ENCODE peak calls at places on chromosomes 5 and 9, in seven cellular contexts. V, H, Y, K, P, J and G are unnamed samples.

GRCh38 chr5:5021436-5021835 is 118.7 kb upstream of the ADAMTS16 start:
- DNase-seq in J (no peak), K (no peak), Y (no peak), P (no peak), H (no peak), V (no peak), G (no peak)

GRCh38 chr5:137587952-137588351 is 88.8 kb upstream of the SPOCK1 start:
- DNase-seq in H (no peak), J (no peak), P (no peak), K (no peak), Y (no peak), V (peak; percentile 47), G (no peak)

GRCh38 chr9:116387934-116388714 is 234.5 kb downstream of the PAPPA start:
- DNase-seq in V (no peak), P (no peak), J (no peak), H (no peak), Y (no peak), K (peak; percentile 24), G (no peak)

GRCh38 chr5:82336566-82337351 is 58.6 kb upstream of the RPS23 start:
- DNase-seq in K (no peak), P (no peak), J (no peak), H (no peak), V (no peak), Y (no peak), G (no peak)

GRCh38 chr5:75734913-75735789 is 17.9 kb upstream of the POC5 start:
- DNase-seq in J (no peak), V (peak; percentile 13), P (peak; percentile 46), H (no peak), K (peak; percentile 54), Y (peak; percentile 3), G (no peak)

GRCh38 chr5:154620406-154620805 is 134.8 kb upstream of the LARP1 start:
- DNase-seq in P (no peak), Y (no peak), V (no peak), H (no peak), K (no peak), J (no peak), G (no peak)

GRCh38 chr9:129289883-129290282 is 111.8 kb upstream of the IER5L start:
- DNase-seq in P (no peak), J (no peak), Y (no peak), H (no peak), V (no peak), K (no peak), G (no peak)

GRCh38 chr9:92004045-92004392 is 54.0 kb upstream of the ROR2 start:
- DNase-seq in K (no peak), Y (no peak), V (no peak), H (no peak), P (no peak), J (no peak), G (no peak)

GRCh38 chr5:74919487-74919886 is 53.3 kb upstream of the FAM169A start:
- DNase-seq in Y (peak; percentile 25), K (peak; percentile 49), P (no peak), H (no peak), V (peak; percentile 27), J (peak; percentile 14), G (peak; percentile 51)

GRCh38 chr9:37996812-37997202 is 72.2 kb downstream of the SHB start:
- DNase-seq in K (no peak), P (no peak), J (no peak), V (no peak), H (no peak), Y (no peak), G (no peak)

GRCh38 chr5:80246995-80247729 is 8.7 kb downstream of the SERINC5 start:
- DNase-seq in J (no peak), H (no peak), K (peak; percentile 41), V (peak; percentile 40), Y (no peak), P (peak; percentile 69), G (no peak)

GRCh38 chr5:72248352-72249032 is 71.5 kb downstream of the MRPS27 start:
- DNase-seq in J (no peak), Y (no peak), V (peak; percentile 44), K (no peak), H (no peak), P (no peak), G (no peak)

GRCh38 chr9:27470291-27470805 is 53.7 kb upstream of the IFNK start:
- DNase-seq in V (no peak), J (no peak), H (no peak), Y (no peak), K (no peak), P (no peak), G (no peak)

GRCh38 chr5:42021923-42022322 is 96.8 kb downstream of the FBXO4 start:
- DNase-seq in Y (no peak), P (no peak), J (no peak), H (no peak), K (peak; percentile 1), V (no peak), G (no peak)

GRCh38 chr5:117803533-117803932 is 1184.8 kb downstream of the DTWD2 start:
- DNase-seq in P (no peak), Y (no peak), K (no peak), V (no peak), J (no peak), H (no peak), G (no peak)

GRCh38 chr5:168227001-168227400 is 64.4 kb upstream of the WWC1 start:
- DNase-seq in Y (no peak), P (peak; percentile 26), V (no peak), H (no peak), J (no peak), K (no peak), G (no peak)

GRCh38 chr9:90801507-90802289 is at the start of gene SYK:
- DNase-seq in Y (no peak), P (no peak), V (peak; percentile 63), J (no peak), K (peak; percentile 54), H (no peak), G (no peak)

GRCh38 chr5:113375492-113376060 is 59.2 kb downstream of the TSSK1B start:
- DNase-seq in P (no peak), J (no peak), V (no peak), K (no peak), Y (no peak), H (no peak), G (no peak)

GRCh38 chr9:92029553-92029952 is 79.5 kb upstream of the ROR2 start:
- DNase-seq in J (no peak), P (no peak), Y (no peak), H (no peak), K (no peak), V (no peak), G (no peak)

GRCh38 chr5:99590806-99591205 is 662.0 kb upstream of the CHD1 start:
- DNase-seq in K (no peak), J (no peak), V (peak; percentile 39), P (no peak), Y (no peak), H (no peak), G (no peak)

GRCh38 chr9:115030006-115030405 is 88.0 kb downstream of the TNC start:
- DNase-seq in Y (no peak), H (no peak), J (no peak), V (no peak), K (no peak), P (no peak), G (no peak)

GRCh38 chr9:136205707-136205992 is 722 bp upstream of the LHX3 start:
- DNase-seq in V (no peak), Y (no peak), H (no peak), K (no peak), J (no peak), P (no peak), G (no peak)

GRCh38 chr9:75385236-75385635 is 296.9 kb downstream of the OSTF1 start:
- DNase-seq in H (no peak), P (no peak), V (no peak), Y (no peak), J (no peak), K (no peak), G (no peak)

GRCh38 chr9:131854906-131855504 is 115.1 kb upstream of the RAPGEF1 start:
- DNase-seq in P (no peak), H (no peak), V (no peak), J (no peak), Y (no peak), K (no peak), G (no peak)

GRCh38 chr9:109791747-109792146 is 11.7 kb downstream of the PALM2AKAP2 start:
- DNase-seq in P (no peak), J (no peak), H (no peak), Y (no peak), V (no peak), K (no peak), G (no peak)

GRCh38 chr5:13574634-13575033 is 369.9 kb downstream of the DNAH5 start:
- DNase-seq in J (no peak), H (no peak), K (no peak), P (no peak), Y (no peak), V (no peak), G (no peak)

GRCh38 chr9:23423999-23424398 is 402.0 kb downstream of the ELAVL2 start:
- DNase-seq in H (no peak), Y (no peak), K (no peak), P (no peak), V (no peak), J (no peak), G (no peak)

GRCh38 chr9:14030350-14030823 is 283.6 kb downstream of the NFIB start:
- DNase-seq in P (no peak), V (peak; percentile 73), K (no peak), H (no peak), J (no peak), Y (no peak), G (no peak)

GRCh38 chr9:133048595-133048994 is 13.2 kb upstream of the CEL start:
- DNase-seq in K (peak; percentile 34), J (no peak), Y (peak; percentile 26), V (peak; percentile 24), H (no peak), P (peak; percentile 49), G (peak; percentile 62)

GRCh38 chr5:6729400-6730310 is 16.4 kb downstream of the TENT4A start:
- DNase-seq in H (no peak), K (no peak), P (peak; percentile 71), V (no peak), J (peak; percentile 25), Y (no peak), G (no peak)

GRCh38 chr5:64952961-64953360 is 184.2 kb downstream of the CWC27 start:
- DNase-seq in P (no peak), J (no peak), V (no peak), Y (no peak), K (no peak), H (no peak), G (no peak)

GRCh38 chr5:88952996-88953643 is 70.1 kb upstream of the MEF2C start:
- DNase-seq in Y (no peak), V (peak; percentile 54), K (peak; percentile 22), H (no peak), J (no peak), P (no peak), G (no peak)